ENCODE peak calls at places on chromosome 10, in eight cellular contexts. M, U, Q, V, D, S, C and L are unnamed samples.
A peak's percentile ranks its signal among the peaks of the same experiment; 100 is the strongest.

GRCh38 chr10:62021978-62022802 is 120.7 kb downstream of the ARID5B start:
- DNase-seq in M (no peak), U (no peak), Q (no peak), V (no peak), D (no peak), S (no peak), C (no peak), L (no peak)

GRCh38 chr10:99694171-99694570 is 34.9 kb downstream of the ENTPD7 start:
- DNase-seq in M (peak; percentile 53), U (no peak), Q (no peak), V (peak; percentile 61), D (no peak), S (no peak), C (no peak), L (no peak)

GRCh38 chr10:24703700-24704099 is 20.0 kb downstream of the ARHGAP21 start:
- DNase-seq in M (peak; percentile 70), U (no peak), Q (no peak), V (no peak), D (no peak), S (no peak), C (no peak), L (no peak)

GRCh38 chr10:30313579-30314376 is 35.3 kb downstream of the MTPAP start:
- DNase-seq in M (peak; percentile 35), U (no peak), Q (no peak), V (no peak), D (no peak), S (no peak), C (no peak), L (no peak)

GRCh38 chr10:133159611-133159949 is 439 bp upstream of the KNDC1 start:
- DNase-seq in M (peak; percentile 85), U (no peak), Q (no peak), V (no peak), D (no peak), S (no peak), C (no peak), L (no peak)

GRCh38 chr10:94706089-94706488 is 22.6 kb downstream of the CYP2C18 start:
- DNase-seq in M (no peak), U (no peak), Q (no peak), V (no peak), D (no peak), S (no peak), C (no peak), L (no peak)

GRCh38 chr10:49410365-49411074 is 14.6 kb upstream of the DRGX start:
- DNase-seq in M (no peak), U (no peak), Q (no peak), V (no peak), D (no peak), S (no peak), C (no peak), L (no peak)

GRCh38 chr10:68721673-68721963 is 579 bp downstream of the CCAR1 start:
- DNase-seq in M (peak; percentile 46), U (no peak), Q (no peak), V (no peak), D (no peak), S (no peak), C (no peak), L (no peak)

GRCh38 chr10:116664631-116665030 is 43.9 kb downstream of the PNLIPRP2 start:
- DNase-seq in M (no peak), U (no peak), Q (no peak), V (no peak), D (no peak), S (no peak), C (no peak), L (no peak)

GRCh38 chr10:116667484-116667883 is 46.7 kb downstream of the PNLIPRP2 start:
- DNase-seq in M (no peak), U (no peak), Q (no peak), V (no peak), D (no peak), S (no peak), C (no peak), L (no peak)

GRCh38 chr10:116663342-116663741 is 42.6 kb downstream of the PNLIPRP2 start:
- DNase-seq in M (no peak), U (no peak), Q (no peak), V (no peak), D (no peak), S (no peak), C (no peak), L (no peak)

GRCh38 chr10:116668018-116668417 is 47.3 kb downstream of the PNLIPRP2 start:
- DNase-seq in M (no peak), U (no peak), Q (no peak), V (no peak), D (no peak), S (no peak), C (no peak), L (no peak)

DNA sequence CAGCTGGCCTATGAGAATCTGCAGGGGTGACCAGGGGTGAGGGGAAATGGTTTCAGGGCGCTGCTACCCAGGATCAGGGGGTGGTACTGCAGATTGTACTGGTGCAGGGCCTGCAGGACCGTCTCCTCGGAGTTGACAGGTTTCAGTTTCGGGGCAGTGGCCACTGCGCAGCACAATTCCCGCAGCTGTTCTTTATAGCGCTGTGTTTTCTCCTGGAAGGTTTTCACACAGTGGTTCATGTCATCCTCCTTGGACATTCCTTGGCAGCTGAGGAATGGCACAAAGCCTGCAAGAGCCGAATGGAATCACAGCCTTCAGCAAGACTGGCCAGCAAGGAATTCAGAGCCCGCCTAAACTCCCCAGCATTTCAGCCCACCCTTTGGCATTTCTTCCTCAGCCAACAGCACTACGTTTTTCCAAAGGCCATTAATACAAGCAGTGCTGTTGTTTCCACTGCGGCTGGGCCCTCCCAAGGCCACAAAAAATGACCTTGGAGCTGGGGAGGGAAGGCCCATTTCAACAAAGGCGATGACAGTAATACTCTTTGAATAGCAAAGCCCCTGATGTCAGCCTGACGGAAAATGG is 44.9 kb downstream of the PNLIPRP2 start:
- DNase-seq in M (peak; percentile 87), U (no peak), Q (no peak), V (no peak), D (no peak), S (no peak), C (no peak), L (no peak)
- H3K27ac ChIP-seq in M (no peak overlapping the region), U (no peak overlapping the region), Q (no peak overlapping the region), V (no peak overlapping the region), D (peak overlapping the region; percentile 36), S (no peak overlapping the region), C (no peak overlapping the region), L (no peak overlapping the region)

GRCh38 chr10:44310762-44311562 is 73.9 kb downstream of the CXCL12 start:
- DNase-seq in M (peak; percentile 96), U (peak; percentile 79), Q (peak; percentile 73), V (peak; percentile 67), D (peak; percentile 84), S (peak; percentile 92), C (peak; percentile 84), L (peak; percentile 66)

GRCh38 chr10:44311563-44311905 is 73.4 kb downstream of the CXCL12 start:
- DNase-seq in M (no peak), U (no peak), Q (no peak), V (no peak), D (no peak), S (no peak), C (no peak), L (no peak)

GRCh38 chr10:44312401-44312800 is 72.5 kb downstream of the CXCL12 start:
- DNase-seq in M (no peak), U (no peak), Q (no peak), V (no peak), D (no peak), S (no peak), C (no peak), L (no peak)

GRCh38 chr10:44308935-44309334 is 76.0 kb downstream of the CXCL12 start:
- DNase-seq in M (peak; percentile 48), U (no peak), Q (no peak), V (no peak), D (no peak), S (no peak), C (no peak), L (no peak)

DNA sequence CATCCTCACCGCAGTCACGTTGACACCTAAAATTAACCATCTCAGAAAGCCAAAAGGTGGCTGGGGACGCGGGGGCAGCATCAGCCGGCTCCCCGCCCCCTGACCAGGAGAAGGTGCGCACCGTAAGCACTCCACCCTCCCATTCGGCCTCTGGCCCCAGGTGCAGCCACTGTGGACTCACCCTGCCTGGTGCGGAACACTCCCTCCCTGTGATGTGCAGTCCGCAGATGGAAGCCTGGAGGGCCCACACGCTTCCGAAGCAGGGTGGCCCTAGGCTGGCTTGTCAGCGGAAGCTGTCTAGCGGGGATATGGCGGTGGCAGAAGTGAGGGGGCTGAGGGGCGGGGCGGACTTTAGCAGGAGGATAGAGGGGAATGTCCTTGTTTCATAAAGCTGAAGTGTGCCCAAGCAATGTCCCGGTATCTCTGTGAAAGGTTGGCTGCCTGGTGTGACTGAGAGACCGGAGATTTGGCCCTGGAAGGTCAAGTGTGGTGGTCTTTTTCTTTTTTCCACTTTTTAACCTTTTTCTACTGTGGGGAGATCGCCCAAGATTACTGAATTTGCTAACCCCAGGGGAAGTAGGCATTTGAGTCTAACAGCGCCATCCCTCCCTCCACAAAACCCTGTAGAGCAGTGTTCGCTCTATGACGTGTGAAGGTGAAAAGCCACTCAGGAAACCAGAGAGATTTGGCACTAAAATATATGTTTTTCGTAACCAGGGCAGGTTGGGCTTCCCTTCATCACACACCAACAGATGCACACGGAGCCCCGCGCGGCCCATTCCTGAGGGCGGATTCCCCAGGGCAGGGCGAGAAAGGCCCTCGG is 74.7 kb downstream of the CXCL12 start:
- DNase-seq in M (peak; percentile 10), U (no peak), Q (no peak), V (no peak), D (no peak), S (no peak), C (no peak), L (no peak)
- H3K27ac ChIP-seq in M (peak overlapping the region; percentile 17), U (no peak overlapping the region), Q (no peak overlapping the region), V (no peak overlapping the region), D (no peak overlapping the region), S (no peak overlapping the region), C (no peak overlapping the region), L (no peak overlapping the region)

GRCh38 chr10:3494879-3495230 is 290.2 kb downstream of the KLF6 start:
- DNase-seq in M (no peak), U (no peak), Q (no peak), V (no peak), D (no peak), S (no peak), C (no peak), L (no peak)

GRCh38 chr10:3493621-3494020 is 291.4 kb downstream of the KLF6 start:
- DNase-seq in M (no peak), U (no peak), Q (no peak), V (no peak), D (no peak), S (no peak), C (no peak), L (no peak)

GRCh38 chr10:3495281-3495680 is 289.7 kb downstream of the KLF6 start:
- DNase-seq in M (no peak), U (no peak), Q (no peak), V (no peak), D (no peak), S (no peak), C (no peak), L (no peak)

GRCh38 chr10:3496138-3496537 is 288.9 kb downstream of the KLF6 start:
- DNase-seq in M (no peak), U (no peak), Q (no peak), V (no peak), D (no peak), S (no peak), C (no peak), L (no peak)

GRCh38 chr10:3494131-3494878 is 290.7 kb downstream of the KLF6 start:
- DNase-seq in M (no peak), U (no peak), Q (no peak), V (peak; percentile 57), D (peak; percentile 86), S (no peak), C (no peak), L (no peak)
- H3K27ac ChIP-seq in M (peak overlapping the region; percentile 40), U (no peak overlapping the region), Q (no peak overlapping the region), V (peak overlapping the region; percentile 62), D (peak overlapping the region; percentile 97), S (peak overlapping the region; percentile 85), C (peak overlapping the region; percentile 46), L (no peak overlapping the region)

DNA sequence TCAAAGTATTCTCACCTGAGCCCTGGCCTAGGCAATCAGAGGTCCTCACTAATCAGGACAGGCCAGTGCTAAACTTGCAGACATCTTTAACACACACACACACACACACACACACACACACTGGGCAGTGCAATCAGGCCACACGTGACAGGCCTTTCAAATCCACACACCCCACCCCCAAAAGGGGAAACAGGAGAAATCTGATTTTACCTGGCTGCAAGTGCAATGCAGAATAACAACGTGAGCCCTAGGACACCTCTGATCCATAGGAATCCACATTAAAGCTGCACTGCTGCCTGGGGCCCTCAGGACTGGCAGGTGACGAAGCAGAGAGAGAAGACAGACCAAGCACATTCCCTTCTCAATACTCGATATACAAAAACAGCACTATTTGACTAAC is 218.9 kb downstream of the FAM107B start:
- DNase-seq in M (no peak), U (no peak), Q (no peak), V (no peak), D (no peak), S (no peak), C (no peak), L (no peak)
- H3K27ac ChIP-seq in M (peak overlapping the region; percentile 13), U (no peak overlapping the region), Q (no peak overlapping the region), V (no peak overlapping the region), D (peak overlapping the region; percentile 33), S (peak overlapping the region; percentile 49), C (peak overlapping the region; percentile 22), L (peak overlapping the region; percentile 23)